ENCODE peak calls at places on chromosomes 4 and X, in four cellular contexts. C is upper lobe of right lung, G is body of pancreas, L is H9. Y is an unnamed sample.

GRCh38 chr4:158859661-158860060 is 90.8 kb downstream of the FNIP2 start:
- DNase-seq in C (no peak), G (no peak), L (no peak), Y (no peak)

GRCh38 chr4:106529348-106530033 is 160.9 kb upstream of the GIMD1 start:
- DNase-seq in C (no peak), G (no peak), L (no peak), Y (no peak)

GRCh38 chrX:115584715-115585114 is 23.7 kb downstream of the PLS3 start:
- DNase-seq in C (no peak), G (no peak), L (no peak), Y (no peak)

GRCh38 chr4:18954538-18954937 is 933.0 kb upstream of the LCORL start:
- DNase-seq in C (no peak), G (no peak), L (no peak), Y (no peak)

GRCh38 chr4:26576171-26576829 is 7.6 kb upstream of the TBC1D19 start:
- DNase-seq in C (no peak), G (peak; percentile 21), L (no peak), Y (no peak)

GRCh38 chrX:119292445-119292844 is 56.4 kb downstream of the PGRMC1 start:
- DNase-seq in C (no peak), G (no peak), L (no peak), Y (no peak)

GRCh38 chrX:48685416-48685815 is 1.8 kb downstream of the WAS start:
- DNase-seq in C (no peak), G (no peak), L (no peak), Y (no peak)

GRCh38 chr4:42280327-42281095 is 116.8 kb upstream of the SHISA3 start:
- DNase-seq in C (no peak), G (no peak), L (no peak), Y (no peak)

GRCh38 chr4:85769009-85769408 is 294.1 kb downstream of the ARHGAP24 start:
- DNase-seq in C (no peak), G (no peak), L (no peak), Y (no peak)

GRCh38 chr4:106587558-106587957 is 219.0 kb upstream of the GIMD1 start:
- DNase-seq in C (no peak), G (no peak), L (no peak), Y (no peak)

GRCh38 chr4:155271557-155271956 is 63.1 kb downstream of the NPY2R start:
- DNase-seq in C (no peak), G (no peak), L (no peak), Y (no peak)

GRCh38 chr4:15906024-15906443 is 32.5 kb downstream of the FGFBP1 start:
- DNase-seq in C (peak; percentile 91), G (peak; percentile 16), L (peak; percentile 96), Y (no peak)

GRCh38 chr4:150394046-150394445 is 187.9 kb upstream of the MAB21L2 start:
- DNase-seq in C (no peak), G (no peak), L (no peak), Y (no peak)

DNA sequence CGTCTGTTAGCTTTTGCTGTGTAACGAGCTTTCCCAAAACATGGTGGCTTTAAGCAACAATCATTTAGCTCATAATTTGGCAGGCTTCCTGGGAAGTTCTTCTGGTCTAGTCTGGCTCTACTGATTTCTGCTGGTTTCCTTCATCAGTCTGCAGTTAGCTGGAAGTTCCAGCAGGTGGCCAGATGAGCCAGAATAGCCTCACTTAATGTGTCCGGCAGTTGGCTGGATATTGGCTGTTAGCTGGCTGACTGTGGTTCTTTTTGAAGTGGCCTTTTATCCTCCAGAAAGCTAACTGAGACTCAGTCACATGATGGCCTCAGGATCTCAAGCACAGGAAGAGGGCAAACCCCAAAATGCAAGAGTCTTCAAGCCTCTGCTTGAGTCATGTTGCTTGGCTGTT is 34.9 kb downstream of the FTHL17 start:
- DNase-seq in C (no peak), G (peak; percentile 72), L (peak; percentile 48), Y (no peak)
- TF ChIP-seq CTCF in C (peak; percentile 49), G (peak; percentile 56), L (peak; percentile 66), Y (peak; percentile 59)

GRCh38 chr4:164753873-164754488 is at the start of gene SMIM31:
- DNase-seq in C (no peak), G (no peak), L (no peak), Y (no peak)

DNA sequence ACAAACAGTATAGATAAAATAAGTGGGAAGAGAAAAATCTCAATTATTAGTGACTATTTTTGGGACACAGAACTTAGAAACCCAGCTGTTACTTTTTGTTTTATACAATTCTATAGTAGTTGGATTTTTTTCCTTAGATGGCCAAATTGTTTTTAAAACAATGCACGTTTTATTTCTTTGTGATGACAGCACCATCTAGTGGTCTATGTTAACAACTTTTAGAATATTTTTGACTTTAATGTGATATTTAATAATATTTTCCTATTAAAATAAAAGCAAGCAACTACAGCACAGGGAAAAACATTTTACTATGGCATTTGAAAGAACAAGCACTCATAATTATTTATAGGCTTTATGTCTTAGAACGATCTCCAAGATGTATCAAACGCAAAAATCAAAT is 5.6 kb upstream of the SMIM31 start:
- DNase-seq in C (no peak), G (no peak), L (no peak), Y (no peak)
- TF ChIP-seq CTCF in C (peak; percentile 41), G (peak; percentile 38), L (peak; percentile 73), Y (peak; percentile 78)

GRCh38 chr4:84477738-84478137 is 21.4 kb downstream of the NKX6-1 start:
- DNase-seq in C (no peak), G (no peak), L (no peak), Y (no peak)

GRCh38 chr4:84481879-84482245 is 17.2 kb downstream of the NKX6-1 start:
- DNase-seq in C (no peak), G (no peak), L (peak; percentile 48), Y (no peak)

GRCh38 chr4:84480082-84480481 is 19.0 kb downstream of the NKX6-1 start:
- DNase-seq in C (no peak), G (no peak), L (no peak), Y (no peak)

GRCh38 chr4:84481077-84481878 is 17.8 kb downstream of the NKX6-1 start:
- DNase-seq in C (no peak), G (no peak), L (peak; percentile 38), Y (no peak)

DNA sequence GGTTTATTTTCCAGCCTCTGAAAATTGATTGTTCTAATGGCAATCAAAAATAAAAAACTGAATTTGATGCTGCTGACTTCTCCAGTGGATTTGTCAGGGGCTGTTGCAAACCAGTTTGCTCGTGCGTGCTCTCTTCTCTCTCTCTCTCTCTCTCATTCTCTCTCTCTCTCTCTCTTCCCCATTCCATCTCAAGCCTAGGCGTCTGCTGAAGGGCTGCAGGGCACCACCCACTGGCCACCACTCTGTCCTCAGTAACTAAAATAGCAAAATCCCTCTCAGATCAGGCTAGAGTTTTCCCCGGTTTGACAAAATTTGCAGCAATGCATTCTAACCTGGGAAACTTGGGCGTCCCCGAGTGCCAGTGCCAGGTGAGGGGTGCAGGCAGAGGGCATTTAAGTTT is 19.4 kb downstream of the NKX6-1 start:
- DNase-seq in C (no peak), G (no peak), L (peak; percentile 45), Y (no peak)
- TF ChIP-seq CTCF in C (no peak), G (peak; percentile 19), L (no peak), Y (no peak)

GRCh38 chr4:176191974-176192373 is 3.4 kb downstream of the SPATA4 start:
- DNase-seq in C (no peak), G (no peak), L (no peak), Y (no peak)
- TF ChIP-seq CTCF in C (no peak), G (no peak), L (no peak), Y (no peak)

GRCh38 chr4:98928505-98929340 is at the start of gene EIF4E:
- DNase-seq in C (peak; percentile 99), G (peak; percentile 99), L (peak; percentile 98), Y (peak; percentile 91)
- TF ChIP-seq CTCF in C (peak; percentile 31), G (peak; percentile 26), L (no peak), Y (no peak)

DNA sequence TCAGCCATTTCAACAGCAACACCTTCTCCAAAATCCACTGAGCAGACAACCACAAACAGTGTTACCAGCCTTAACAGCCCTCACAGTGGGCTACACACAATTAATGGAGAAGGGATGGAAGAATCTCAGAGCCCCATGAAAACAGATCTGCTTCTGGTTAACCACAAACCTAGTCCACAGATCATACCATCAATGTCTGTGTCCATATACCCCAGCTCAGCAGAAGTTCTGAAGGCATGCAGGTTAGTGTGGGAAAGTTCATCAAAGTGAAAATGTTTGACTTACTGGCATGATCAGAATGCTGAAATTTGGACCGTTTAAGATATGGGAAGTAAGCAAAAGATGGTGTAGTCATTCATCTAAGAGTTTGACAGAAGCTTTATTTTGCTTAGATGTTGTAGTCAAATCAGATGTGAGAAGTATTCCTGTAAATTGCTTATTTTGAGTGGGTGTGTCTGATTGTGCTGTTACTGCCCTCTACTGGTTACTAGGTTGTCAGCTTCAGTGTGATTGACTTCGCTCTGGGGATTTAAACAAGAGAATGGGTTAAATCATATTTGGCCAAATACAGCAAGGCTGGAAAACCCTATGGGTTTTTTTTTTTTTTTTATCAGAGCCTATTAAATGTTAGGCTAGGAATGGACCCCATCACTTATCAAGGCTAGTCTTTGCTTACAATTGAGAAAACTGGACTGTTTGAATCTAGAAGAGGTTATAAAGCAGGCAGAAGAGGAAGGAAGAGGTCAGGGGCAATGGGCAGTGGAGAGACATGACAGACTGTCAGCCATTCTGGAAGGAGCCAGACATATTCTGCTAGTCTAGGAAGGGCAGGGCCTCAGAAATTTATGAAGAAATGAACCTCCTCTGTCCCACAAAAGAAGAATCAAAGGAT is 130.3 kb downstream of the DIPK2B start:
- DNase-seq in C (no peak), G (no peak), L (no peak), Y (no peak)
- TF ChIP-seq CTCF in C (peak; percentile 57), G (peak; percentile 57), L (peak; percentile 65), Y (peak; percentile 16)

GRCh38 chr4:56821394-56822263 is at the start of gene SPINK2:
- DNase-seq in C (peak; percentile 78), G (peak; percentile 60), L (peak; percentile 95), Y (peak; percentile 37)
- TF ChIP-seq CTCF in C (peak; percentile 15), G (no peak), L (peak; percentile 50), Y (no peak)

Y was measured in mesothelial cell of epicardium.